ENCODE peak calls at places on chromosomes 12 and 14, in nine cellular contexts. C, R, K, X, V, J, Y, F and I are unnamed samples.

GRCh38 chr12:74780458-74781241 is 243.0 kb downstream of the ATXN7L3B start:
- DNase-seq in J (no peak), X (no peak), K (no peak), F (no peak), C (no peak), V (no peak), R (no peak), Y (no peak), I (no peak)

GRCh38 chr12:124264089-124264795 is 30.7 kb upstream of the RFLNA start:
- DNase-seq in X (no peak), J (no peak), Y (no peak), V (no peak), C (no peak), K (no peak), F (no peak), R (no peak), I (no peak)

GRCh38 chr12:49635656-49636055 is 12.3 kb downstream of the PRPF40B start:
- DNase-seq in Y (no peak), K (no peak), C (no peak), F (no peak), J (no peak), R (no peak), X (no peak), V (no peak), I (no peak)

GRCh38 chr14:98114122-98114895 is 1157.7 kb downstream of the BCL11B start:
- DNase-seq in F (no peak), Y (no peak), K (no peak), J (no peak), R (no peak), X (no peak), V (no peak), C (no peak), I (no peak)

GRCh38 chr12:109758406-109759075 is 44.9 kb downstream of the FAM222A start:
- DNase-seq in V (no peak), X (peak; percentile 4), R (peak; percentile 46), Y (peak; percentile 67), F (peak; percentile 28), C (no peak), K (no peak), J (peak; percentile 26), I (no peak)

GRCh38 chr14:95156153-95156764 is 1.1 kb downstream of the DICER1 start:
- DNase-seq in K (no peak), F (no peak), R (no peak), X (no peak), J (no peak), Y (peak; percentile 68), V (peak; percentile 24), C (no peak), I (peak; percentile 25)

GRCh38 chr12:105428793-105429192 is 98.3 kb downstream of the C12orf75 start:
- DNase-seq in V (no peak), X (no peak), R (no peak), Y (no peak), J (no peak), C (no peak), K (no peak), F (no peak), I (no peak)

GRCh38 chr12:95216704-95217376 is 427 bp downstream of the FGD6 start:
- DNase-seq in C (no peak), Y (no peak), V (peak; percentile 43), R (no peak), F (peak; percentile 50), J (no peak), X (no peak), K (no peak), I (peak; percentile 33)

GRCh38 chr12:25866586-25867378 is 91.7 kb upstream of the RASSF8 start:
- DNase-seq in X (no peak), F (no peak), C (no peak), Y (no peak), R (no peak), J (no peak), V (no peak), K (no peak), I (no peak)

GRCh38 chr12:117228239-117228638 is 38.0 kb upstream of the FBXO21 start:
- DNase-seq in X (no peak), C (no peak), V (no peak), F (no peak), Y (no peak), K (no peak), J (no peak), R (no peak), I (peak; percentile 5)

GRCh38 chr12:115507951-115508722 is 769.4 kb downstream of the MED13L start:
- DNase-seq in X (peak; percentile 7), J (peak; percentile 40), Y (peak; percentile 98), R (no peak), C (peak; percentile 12), F (no peak), K (peak; percentile 39), V (no peak), I (peak; percentile 6)

GRCh38 chr12:62847709-62848108 is 87.2 kb downstream of the PPM1H start:
- DNase-seq in K (no peak), C (no peak), V (no peak), R (no peak), F (no peak), J (no peak), X (no peak), Y (no peak), I (no peak)

GRCh38 chr12:2008677-2009076 is 4.4 kb upstream of the DCP1B start:
- DNase-seq in K (no peak), Y (no peak), R (no peak), C (no peak), F (no peak), J (no peak), X (no peak), V (no peak), I (no peak)

GRCh38 chr14:53613404-53614253 is 343.0 kb downstream of the BMP4 start:
- DNase-seq in J (no peak), K (no peak), F (no peak), Y (peak; percentile 76), V (peak; percentile 96), R (no peak), X (peak; percentile 13), C (no peak), I (peak; percentile 83)

GRCh38 chr12:49866859-49867579 is 24.1 kb upstream of the BCDIN3D start:
- DNase-seq in X (peak; percentile 79), C (peak; percentile 74), J (peak; percentile 85), R (peak; percentile 86), V (peak; percentile 77), K (peak; percentile 72), F (peak; percentile 89), Y (peak; percentile 98), I (peak; percentile 71)

GRCh38 chr12:42129595-42130204 is 15.0 kb downstream of the GXYLT1 start:
- DNase-seq in K (no peak), R (no peak), V (peak; percentile 29), X (peak; percentile 13), J (no peak), Y (peak; percentile 72), C (no peak), F (peak; percentile 54), I (peak; percentile 69)

GRCh38 chr14:105490572-105491365 is at the start of gene TEDC1:
- DNase-seq in K (peak; percentile 99), J (peak; percentile 100), R (peak; percentile 100), Y (peak; percentile 100), V (peak; percentile 100), C (peak; percentile 100), X (peak; percentile 99), F (peak; percentile 95), I (peak; percentile 100)
- H3K27ac ChIP-seq in K (peak within 1 kb of the TSS; percentile 97), J (peak within 1 kb of the TSS; percentile 99), R (peak within 1 kb of the TSS; percentile 91), Y (peak within 1 kb of the TSS; percentile 87), V (peak within 1 kb of the TSS; percentile 80), C (peak within 1 kb of the TSS; percentile 83), X (peak within 1 kb of the TSS; percentile 99), F (peak within 1 kb of the TSS; percentile 82), I (peak within 1 kb of the TSS; percentile 96)

GRCh38 chr14:32536175-32536574 is 207.1 kb downstream of the AKAP6 start:
- DNase-seq in J (no peak), C (no peak), Y (no peak), F (no peak), V (no peak), X (no peak), R (no peak), K (no peak), I (no peak)

GRCh38 chr14:32525591-32525990 is 196.5 kb downstream of the AKAP6 start:
- DNase-seq in V (no peak), Y (no peak), J (no peak), F (no peak), R (no peak), K (no peak), X (no peak), C (no peak), I (no peak)

GRCh38 chr14:32531942-32532341 is 202.8 kb downstream of the AKAP6 start:
- DNase-seq in J (no peak), R (no peak), Y (no peak), C (no peak), V (no peak), K (no peak), F (no peak), X (no peak), I (no peak)

GRCh38 chr14:32534145-32534544 is 205.0 kb downstream of the AKAP6 start:
- DNase-seq in F (no peak), J (no peak), C (no peak), X (no peak), K (no peak), R (no peak), Y (no peak), V (no peak), I (no peak)

DNA sequence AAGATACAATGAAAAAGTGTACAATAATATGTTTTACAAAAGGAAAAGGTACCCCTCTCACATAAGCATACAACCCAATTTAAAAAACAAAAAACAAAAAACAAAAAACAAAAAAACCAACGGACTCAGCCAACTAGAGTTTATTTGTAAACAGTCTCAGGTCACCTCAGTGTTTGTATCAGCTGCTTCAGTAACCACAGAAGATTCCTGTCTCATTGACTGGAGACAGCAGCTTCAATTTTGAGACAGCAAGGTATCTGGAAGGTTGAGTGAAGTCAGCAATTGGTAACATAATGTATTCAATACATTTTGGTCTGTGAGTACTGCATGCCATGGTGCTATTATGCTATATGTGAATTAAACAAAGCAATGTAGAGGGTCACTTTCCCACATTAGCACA is 201.7 kb downstream of the AKAP6 start:
- DNase-seq in J (no peak), V (no peak), F (no peak), C (no peak), R (no peak), K (no peak), X (no peak), Y (no peak), I (no peak)
- H3K4me1 ChIP-seq in J (no peaks in the 10 kb centered on the region), V (no peaks in the 10 kb centered on the region), F (no peaks in the 10 kb centered on the region), C (peaks cover 28% of the 10 kb centered on the region), R (no peaks in the 10 kb centered on the region), K (peaks cover 44% of the 10 kb centered on the region), X (no peaks in the 10 kb centered on the region), Y (no peaks in the 10 kb centered on the region), I (no peaks in the 10 kb centered on the region)

DNA sequence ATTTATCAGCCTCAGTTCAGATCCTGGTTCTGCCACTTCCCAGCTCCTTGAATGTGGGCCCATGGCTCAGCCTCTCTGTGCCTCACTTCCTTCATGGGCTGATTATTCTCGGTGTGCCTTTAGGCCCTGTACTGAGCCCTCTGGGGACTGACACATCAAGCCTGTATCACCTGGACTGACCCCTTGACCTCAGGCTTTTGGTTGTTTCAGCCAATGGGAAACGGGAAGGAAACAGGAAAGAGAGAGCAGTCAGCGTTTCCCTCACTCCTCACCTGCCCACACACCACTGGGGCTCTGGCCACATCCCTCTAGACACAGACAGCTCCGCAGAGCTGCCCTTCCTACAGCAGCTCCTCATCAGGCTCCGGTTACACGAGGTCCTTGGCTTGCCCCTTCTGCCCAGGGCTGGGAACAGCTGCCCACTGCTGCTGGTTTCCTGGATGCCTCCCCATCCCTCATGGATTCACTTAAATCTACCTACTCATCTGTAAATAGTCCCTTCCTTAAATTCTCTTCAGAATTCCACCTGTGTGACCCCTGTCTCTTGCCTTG is 37.0 kb upstream of the ITPR2 start:
- DNase-seq in K (no peak), X (no peak), F (no peak), J (no peak), R (no peak), C (no peak), V (no peak), Y (peak; percentile 60), I (no peak)
- H3K4me3 ChIP-seq in K (no peak overlapping the region), X (no peak overlapping the region), F (no peak overlapping the region), J (no peak overlapping the region), R (no peak overlapping the region), C (no peak overlapping the region), V (no peak overlapping the region), Y (no peak overlapping the region), I (no peak overlapping the region)

GRCh38 chr14:88630565-88630964 is 67.7 kb downstream of the ZC3H14 start:
- DNase-seq in Y (no peak), C (no peak), F (no peak), X (no peak), V (no peak), K (no peak), R (no peak), J (no peak), I (no peak)
- H3K27ac ChIP-seq in Y (no peak overlapping the region), C (no peak overlapping the region), F (no peak overlapping the region), X (no peak overlapping the region), V (no peak overlapping the region), K (no peak overlapping the region), R (no peak overlapping the region), J (no peak overlapping the region), I (no peak overlapping the region)